ENCODE peak calls at places on chromosomes 4 and X, in four cellular contexts. One of them, this sample, is unnamed.

GRCh38 chr4:1726146-1726934 is 5.0 kb downstream of the TACC3 start:
- DNase-seq in neural crest cell: peak
- DNase-seq in HT-29: peak
- DNase-seq in naive thymus-derived CD8-positive, alpha-beta T cell: peak
- DNase-seq in this sample: peak

GRCh38 chr4:121192500-121192899 is 28.4 kb upstream of the TNIP3 start:
- DNase-seq in neural crest cell: peak
- DNase-seq in HT-29: peak
- DNase-seq in naive thymus-derived CD8-positive, alpha-beta T cell: no peak
- DNase-seq in this sample: peak

GRCh38 chr4:92236907-92237306 is 66.9 kb upstream of the GRID2 start:
- DNase-seq in neural crest cell: no peak
- DNase-seq in HT-29: no peak
- DNase-seq in naive thymus-derived CD8-positive, alpha-beta T cell: no peak
- DNase-seq in this sample: no peak

GRCh38 chr4:154164931-154165839 is 326.4 kb downstream of the DCHS2 start:
- DNase-seq in neural crest cell: no peak
- DNase-seq in HT-29: no peak
- DNase-seq in naive thymus-derived CD8-positive, alpha-beta T cell: no peak
- DNase-seq in this sample: no peak

GRCh38 chrX:37453821-37454220 is 104.7 kb downstream of the PRRG1 start:
- DNase-seq in neural crest cell: no peak
- DNase-seq in HT-29: no peak
- DNase-seq in naive thymus-derived CD8-positive, alpha-beta T cell: no peak
- DNase-seq in this sample: no peak

GRCh38 chr4:1240721-1241465 is 8.0 kb downstream of the CTBP1 start:
- DNase-seq in neural crest cell: no peak
- DNase-seq in HT-29: no peak
- DNase-seq in naive thymus-derived CD8-positive, alpha-beta T cell: no peak
- DNase-seq in this sample: no peak

GRCh38 chr4:5470318-5470889 is 238.0 kb downstream of the EVC2 start:
- DNase-seq in neural crest cell: no peak
- DNase-seq in HT-29: no peak
- DNase-seq in naive thymus-derived CD8-positive, alpha-beta T cell: no peak
- DNase-seq in this sample: no peak

GRCh38 chr4:125070869-125071268 is 243.9 kb upstream of the FAT4 start:
- DNase-seq in neural crest cell: no peak
- DNase-seq in HT-29: peak
- DNase-seq in naive thymus-derived CD8-positive, alpha-beta T cell: no peak
- DNase-seq in this sample: peak

GRCh38 chr4:2672700-2673099 is 83.4 kb downstream of the TNIP2 start:
- DNase-seq in neural crest cell: no peak
- DNase-seq in HT-29: no peak
- DNase-seq in naive thymus-derived CD8-positive, alpha-beta T cell: no peak
- DNase-seq in this sample: no peak

GRCh38 chrX:9352683-9353430 is 112.0 kb upstream of the TBL1X start:
- DNase-seq in neural crest cell: no peak
- DNase-seq in HT-29: no peak
- DNase-seq in naive thymus-derived CD8-positive, alpha-beta T cell: no peak
- DNase-seq in this sample: no peak

GRCh38 chrX:39938466-39938865 is 159.3 kb downstream of the BCOR start:
- DNase-seq in neural crest cell: no peak
- DNase-seq in HT-29: no peak
- DNase-seq in naive thymus-derived CD8-positive, alpha-beta T cell: no peak
- DNase-seq in this sample: no peak

GRCh38 chr4:73964862-73965611 is 16.8 kb downstream of the PF4 start:
- DNase-seq in neural crest cell: no peak
- DNase-seq in HT-29: peak
- DNase-seq in naive thymus-derived CD8-positive, alpha-beta T cell: no peak
- DNase-seq in this sample: no peak

GRCh38 chrX:8946488-8947050 is 87.4 kb downstream of the FAM9B start:
- DNase-seq in neural crest cell: no peak
- DNase-seq in HT-29: no peak
- DNase-seq in naive thymus-derived CD8-positive, alpha-beta T cell: no peak
- DNase-seq in this sample: no peak

GRCh38 chrX:120727503-120727902 is 97.6 kb upstream of the C1GALT1C1 start:
- DNase-seq in neural crest cell: no peak
- DNase-seq in HT-29: no peak
- DNase-seq in naive thymus-derived CD8-positive, alpha-beta T cell: no peak
- DNase-seq in this sample: no peak

GRCh38 chr4:35820026-35820425 is 424.3 kb downstream of the ARAP2 start:
- DNase-seq in neural crest cell: no peak
- DNase-seq in HT-29: no peak
- DNase-seq in naive thymus-derived CD8-positive, alpha-beta T cell: no peak
- DNase-seq in this sample: no peak

GRCh38 chr4:81786063-81786763 is 314.5 kb upstream of the RASGEF1B start:
- DNase-seq in neural crest cell: no peak
- DNase-seq in HT-29: peak
- DNase-seq in naive thymus-derived CD8-positive, alpha-beta T cell: no peak
- DNase-seq in this sample: no peak

GRCh38 chr4:2354127-2354526 is 64.3 kb downstream of the ZFYVE28 start:
- DNase-seq in neural crest cell: no peak
- DNase-seq in HT-29: no peak
- DNase-seq in naive thymus-derived CD8-positive, alpha-beta T cell: peak
- DNase-seq in this sample: no peak

GRCh38 chrX:154029439-154029838 is 9.7 kb upstream of the IRAK1 start:
- DNase-seq in neural crest cell: no peak
- DNase-seq in HT-29: peak
- DNase-seq in naive thymus-derived CD8-positive, alpha-beta T cell: no peak
- DNase-seq in this sample: no peak

GRCh38 chr4:168059251-168059650 is 33.1 kb upstream of the ANXA10 start:
- DNase-seq in neural crest cell: no peak
- DNase-seq in HT-29: no peak
- DNase-seq in naive thymus-derived CD8-positive, alpha-beta T cell: no peak
- DNase-seq in this sample: no peak

GRCh38 chr4:61648264-61648663 is 448.1 kb downstream of the ADGRL3 start:
- DNase-seq in neural crest cell: no peak
- DNase-seq in HT-29: no peak
- DNase-seq in naive thymus-derived CD8-positive, alpha-beta T cell: no peak
- DNase-seq in this sample: no peak

GRCh38 chr4:168715889-168716288 is 219.0 kb downstream of the PALLD start:
- DNase-seq in neural crest cell: no peak
- DNase-seq in HT-29: no peak
- DNase-seq in naive thymus-derived CD8-positive, alpha-beta T cell: no peak
- DNase-seq in this sample: peak

GRCh38 chr4:39335566-39335965 is 30.6 kb downstream of the RFC1 start:
- DNase-seq in neural crest cell: no peak
- DNase-seq in HT-29: no peak
- DNase-seq in naive thymus-derived CD8-positive, alpha-beta T cell: no peak
- DNase-seq in this sample: no peak